ENCODE peak calls at places on chromosomes 1 and 21, in eight cellular contexts. One of them, this sample, is unnamed.

GRCh38 chr1:182833271-182833670 is 5.9 kb upstream of the DHX9 start:
- DNase-seq in head of caudate nucleus: no peak
- DNase-seq in SW480: no peak
- DNase-seq in glutamatergic neuron: no peak
- DNase-seq in fibroblast of lung: no peak
- DNase-seq in stromal cell of bone marrow: no peak
- DNase-seq in stimulated activated CD8-positive, alpha-beta memory T cell treated with anti-CD3 and anti-CD28 coated beads, Interleukin-15, amount 100 ng/mL, for 24 hours: no peak
- DNase-seq in NCI-H1436: no peak
- DNase-seq in this sample: peak

GRCh38 chr1:165737196-165737595 is 31.5 kb downstream of the TMCO1 start:
- DNase-seq in head of caudate nucleus: no peak
- DNase-seq in SW480: no peak
- DNase-seq in glutamatergic neuron: no peak
- DNase-seq in fibroblast of lung: peak
- DNase-seq in stromal cell of bone marrow: no peak
- DNase-seq in stimulated activated CD8-positive, alpha-beta memory T cell treated with anti-CD3 and anti-CD28 coated beads, Interleukin-15, amount 100 ng/mL, for 24 hours: no peak
- DNase-seq in NCI-H1436: no peak
- DNase-seq in this sample: peak

GRCh38 chr1:83701396-83701795 is 297.5 kb downstream of the TTLL7 start:
- DNase-seq in head of caudate nucleus: no peak
- DNase-seq in SW480: no peak
- DNase-seq in glutamatergic neuron: no peak
- DNase-seq in fibroblast of lung: no peak
- DNase-seq in stromal cell of bone marrow: no peak
- DNase-seq in stimulated activated CD8-positive, alpha-beta memory T cell treated with anti-CD3 and anti-CD28 coated beads, Interleukin-15, amount 100 ng/mL, for 24 hours: no peak
- DNase-seq in NCI-H1436: no peak
- DNase-seq in this sample: no peak

GRCh38 chr1:92105546-92106081 is 25.5 kb downstream of the BTBD8 start:
- DNase-seq in head of caudate nucleus: no peak
- DNase-seq in SW480: no peak
- DNase-seq in glutamatergic neuron: no peak
- DNase-seq in fibroblast of lung: no peak
- DNase-seq in stromal cell of bone marrow: no peak
- DNase-seq in stimulated activated CD8-positive, alpha-beta memory T cell treated with anti-CD3 and anti-CD28 coated beads, Interleukin-15, amount 100 ng/mL, for 24 hours: no peak
- DNase-seq in NCI-H1436: no peak
- DNase-seq in this sample: no peak

GRCh38 chr21:44285547-44285992 is at the start of gene AIRE:
- DNase-seq in head of caudate nucleus: no peak
- DNase-seq in SW480: no peak
- DNase-seq in glutamatergic neuron: peak
- DNase-seq in fibroblast of lung: no peak
- DNase-seq in stromal cell of bone marrow: no peak
- DNase-seq in stimulated activated CD8-positive, alpha-beta memory T cell treated with anti-CD3 and anti-CD28 coated beads, Interleukin-15, amount 100 ng/mL, for 24 hours: no peak
- DNase-seq in NCI-H1436: no peak
- DNase-seq in this sample: peak

GRCh38 chr1:167499657-167500056 is 18.7 kb downstream of the CD247 start:
- DNase-seq in head of caudate nucleus: peak
- DNase-seq in SW480: no peak
- DNase-seq in glutamatergic neuron: no peak
- DNase-seq in fibroblast of lung: no peak
- DNase-seq in stromal cell of bone marrow: no peak
- DNase-seq in stimulated activated CD8-positive, alpha-beta memory T cell treated with anti-CD3 and anti-CD28 coated beads, Interleukin-15, amount 100 ng/mL, for 24 hours: no peak
- DNase-seq in NCI-H1436: no peak
- DNase-seq in this sample: no peak

GRCh38 chr1:227038401-227038800 is 98.3 kb downstream of the COQ8A start:
- DNase-seq in head of caudate nucleus: no peak
- DNase-seq in SW480: no peak
- DNase-seq in glutamatergic neuron: no peak
- DNase-seq in fibroblast of lung: no peak
- DNase-seq in stromal cell of bone marrow: peak
- DNase-seq in stimulated activated CD8-positive, alpha-beta memory T cell treated with anti-CD3 and anti-CD28 coated beads, Interleukin-15, amount 100 ng/mL, for 24 hours: no peak
- DNase-seq in NCI-H1436: no peak
- DNase-seq in this sample: peak

GRCh38 chr1:23422313-23422877 is 2.2 kb downstream of the TCEA3 start:
- DNase-seq in head of caudate nucleus: no peak
- DNase-seq in SW480: no peak
- DNase-seq in glutamatergic neuron: no peak
- DNase-seq in fibroblast of lung: peak
- DNase-seq in stromal cell of bone marrow: peak
- DNase-seq in stimulated activated CD8-positive, alpha-beta memory T cell treated with anti-CD3 and anti-CD28 coated beads, Interleukin-15, amount 100 ng/mL, for 24 hours: no peak
- DNase-seq in NCI-H1436: no peak
- DNase-seq in this sample: peak

GRCh38 chr1:100323428-100324106 is 28.7 kb upstream of the CDC14A start:
- DNase-seq in head of caudate nucleus: no peak
- DNase-seq in SW480: no peak
- DNase-seq in glutamatergic neuron: no peak
- DNase-seq in fibroblast of lung: no peak
- DNase-seq in stromal cell of bone marrow: peak
- DNase-seq in stimulated activated CD8-positive, alpha-beta memory T cell treated with anti-CD3 and anti-CD28 coated beads, Interleukin-15, amount 100 ng/mL, for 24 hours: no peak
- DNase-seq in NCI-H1436: no peak
- DNase-seq in this sample: no peak

GRCh38 chr1:196690582-196690981 is 38.7 kb downstream of the CFH start:
- DNase-seq in head of caudate nucleus: no peak
- DNase-seq in SW480: peak
- DNase-seq in glutamatergic neuron: no peak
- DNase-seq in fibroblast of lung: no peak
- DNase-seq in stromal cell of bone marrow: no peak
- DNase-seq in stimulated activated CD8-positive, alpha-beta memory T cell treated with anti-CD3 and anti-CD28 coated beads, Interleukin-15, amount 100 ng/mL, for 24 hours: no peak
- DNase-seq in NCI-H1436: no peak
- DNase-seq in this sample: no peak

GRCh38 chr1:68204965-68205630 is 27.2 kb downstream of the WLS start:
- DNase-seq in head of caudate nucleus: no peak
- DNase-seq in SW480: no peak
- DNase-seq in glutamatergic neuron: no peak
- DNase-seq in fibroblast of lung: no peak
- DNase-seq in stromal cell of bone marrow: no peak
- DNase-seq in stimulated activated CD8-positive, alpha-beta memory T cell treated with anti-CD3 and anti-CD28 coated beads, Interleukin-15, amount 100 ng/mL, for 24 hours: no peak
- DNase-seq in NCI-H1436: no peak
- DNase-seq in this sample: no peak

GRCh38 chr1:47137178-47137577 is at the start of gene CYP4A22:
- DNase-seq in head of caudate nucleus: no peak
- DNase-seq in SW480: no peak
- DNase-seq in glutamatergic neuron: no peak
- DNase-seq in fibroblast of lung: no peak
- DNase-seq in stromal cell of bone marrow: no peak
- DNase-seq in stimulated activated CD8-positive, alpha-beta memory T cell treated with anti-CD3 and anti-CD28 coated beads, Interleukin-15, amount 100 ng/mL, for 24 hours: no peak
- DNase-seq in NCI-H1436: no peak
- DNase-seq in this sample: no peak

GRCh38 chr21:41396452-41397107 is 29.5 kb upstream of the MX1 start:
- DNase-seq in head of caudate nucleus: peak
- DNase-seq in SW480: no peak
- DNase-seq in glutamatergic neuron: no peak
- DNase-seq in fibroblast of lung: no peak
- DNase-seq in stromal cell of bone marrow: no peak
- DNase-seq in stimulated activated CD8-positive, alpha-beta memory T cell treated with anti-CD3 and anti-CD28 coated beads, Interleukin-15, amount 100 ng/mL, for 24 hours: no peak
- DNase-seq in NCI-H1436: no peak
- DNase-seq in this sample: no peak

GRCh38 chr1:48249868-48250267 is 27.4 kb downstream of the SLC5A9 start:
- DNase-seq in head of caudate nucleus: no peak
- DNase-seq in SW480: peak
- DNase-seq in glutamatergic neuron: no peak
- DNase-seq in fibroblast of lung: no peak
- DNase-seq in stromal cell of bone marrow: no peak
- DNase-seq in stimulated activated CD8-positive, alpha-beta memory T cell treated with anti-CD3 and anti-CD28 coated beads, Interleukin-15, amount 100 ng/mL, for 24 hours: no peak
- DNase-seq in NCI-H1436: no peak
- DNase-seq in this sample: no peak

GRCh38 chr1:43358121-43358745 is 548 bp upstream of the CDC20 start:
- DNase-seq in head of caudate nucleus: no peak
- DNase-seq in SW480: peak
- DNase-seq in glutamatergic neuron: no peak
- DNase-seq in fibroblast of lung: peak
- DNase-seq in stromal cell of bone marrow: no peak
- DNase-seq in stimulated activated CD8-positive, alpha-beta memory T cell treated with anti-CD3 and anti-CD28 coated beads, Interleukin-15, amount 100 ng/mL, for 24 hours: no peak
- DNase-seq in NCI-H1436: peak
- DNase-seq in this sample: peak

GRCh38 chr1:6805004-6805416 is 19.8 kb downstream of the CAMTA1 start:
- DNase-seq in head of caudate nucleus: no peak
- DNase-seq in SW480: peak
- DNase-seq in glutamatergic neuron: no peak
- DNase-seq in fibroblast of lung: no peak
- DNase-seq in stromal cell of bone marrow: no peak
- DNase-seq in stimulated activated CD8-positive, alpha-beta memory T cell treated with anti-CD3 and anti-CD28 coated beads, Interleukin-15, amount 100 ng/mL, for 24 hours: no peak
- DNase-seq in NCI-H1436: no peak
- DNase-seq in this sample: peak

GRCh38 chr21:27825035-27825434 is 858.1 kb upstream of the ADAMTS5 start:
- DNase-seq in head of caudate nucleus: no peak
- DNase-seq in SW480: no peak
- DNase-seq in glutamatergic neuron: no peak
- DNase-seq in fibroblast of lung: no peak
- DNase-seq in stromal cell of bone marrow: no peak
- DNase-seq in stimulated activated CD8-positive, alpha-beta memory T cell treated with anti-CD3 and anti-CD28 coated beads, Interleukin-15, amount 100 ng/mL, for 24 hours: no peak
- DNase-seq in NCI-H1436: no peak
- DNase-seq in this sample: no peak

GRCh38 chr1:79974659-79975058 is 968.1 kb upstream of the ADGRL4 start:
- DNase-seq in head of caudate nucleus: no peak
- DNase-seq in SW480: no peak
- DNase-seq in glutamatergic neuron: peak
- DNase-seq in fibroblast of lung: no peak
- DNase-seq in stromal cell of bone marrow: no peak
- DNase-seq in stimulated activated CD8-positive, alpha-beta memory T cell treated with anti-CD3 and anti-CD28 coated beads, Interleukin-15, amount 100 ng/mL, for 24 hours: no peak
- DNase-seq in NCI-H1436: no peak
- DNase-seq in this sample: no peak

GRCh38 chr1:1881727-1882126 is 9.2 kb downstream of the GNB1 start:
- DNase-seq in head of caudate nucleus: no peak
- DNase-seq in SW480: peak
- DNase-seq in glutamatergic neuron: no peak
- DNase-seq in fibroblast of lung: no peak
- DNase-seq in stromal cell of bone marrow: no peak
- DNase-seq in stimulated activated CD8-positive, alpha-beta memory T cell treated with anti-CD3 and anti-CD28 coated beads, Interleukin-15, amount 100 ng/mL, for 24 hours: no peak
- DNase-seq in NCI-H1436: no peak
- DNase-seq in this sample: no peak

GRCh38 chr1:202671388-202671787 is 38.9 kb downstream of the SYT2 start:
- DNase-seq in head of caudate nucleus: no peak
- DNase-seq in SW480: no peak
- DNase-seq in glutamatergic neuron: no peak
- DNase-seq in fibroblast of lung: no peak
- DNase-seq in stromal cell of bone marrow: no peak
- DNase-seq in stimulated activated CD8-positive, alpha-beta memory T cell treated with anti-CD3 and anti-CD28 coated beads, Interleukin-15, amount 100 ng/mL, for 24 hours: no peak
- DNase-seq in NCI-H1436: no peak
- DNase-seq in this sample: no peak

GRCh38 chr1:52002038-52002917 is 11.8 kb upstream of the RAB3B start:
- DNase-seq in head of caudate nucleus: peak
- DNase-seq in SW480: peak
- DNase-seq in glutamatergic neuron: no peak
- DNase-seq in fibroblast of lung: peak
- DNase-seq in stromal cell of bone marrow: peak
- DNase-seq in stimulated activated CD8-positive, alpha-beta memory T cell treated with anti-CD3 and anti-CD28 coated beads, Interleukin-15, amount 100 ng/mL, for 24 hours: no peak
- DNase-seq in NCI-H1436: peak
- DNase-seq in this sample: peak

GRCh38 chr1:25651036-25651640 is 34.5 kb downstream of the MAN1C1 start:
- DNase-seq in head of caudate nucleus: no peak
- DNase-seq in SW480: no peak
- DNase-seq in glutamatergic neuron: no peak
- DNase-seq in fibroblast of lung: no peak
- DNase-seq in stromal cell of bone marrow: no peak
- DNase-seq in stimulated activated CD8-positive, alpha-beta memory T cell treated with anti-CD3 and anti-CD28 coated beads, Interleukin-15, amount 100 ng/mL, for 24 hours: no peak
- DNase-seq in NCI-H1436: no peak
- DNase-seq in this sample: no peak

GRCh38 chr1:13582713-13583443 is 754 bp upstream of the PDPN start:
- DNase-seq in head of caudate nucleus: no peak
- DNase-seq in SW480: no peak
- DNase-seq in glutamatergic neuron: no peak
- DNase-seq in fibroblast of lung: no peak
- DNase-seq in stromal cell of bone marrow: no peak
- DNase-seq in stimulated activated CD8-positive, alpha-beta memory T cell treated with anti-CD3 and anti-CD28 coated beads, Interleukin-15, amount 100 ng/mL, for 24 hours: no peak
- DNase-seq in NCI-H1436: no peak
- DNase-seq in this sample: no peak

This sample was measured in LHCN-M2.